ENCODE peak calls at places on chromosomes 1 and 21, in ten cellular contexts. One of them, this sample, is unnamed.

GRCh38 chr1:246814890-246815289 is 90.7 kb downstream of the SCCPDH start:
- DNase-seq in AG08396: no peak
- DNase-seq in fibroblast of pulmonary artery: no peak
- DNase-seq in nephron progenitor cell: no peak
- DNase-seq in caudate nucleus: no peak
- DNase-seq in M059J: no peak
- DNase-seq in central memory CD4-positive, alpha-beta T cell: no peak
- DNase-seq in uterus: no peak
- DNase-seq in NCI-H510A treated with DMSO at 0.1 percent for 48 hours: no peak
- DNase-seq in effector memory CD8-positive, alpha-beta T cell: no peak
- DNase-seq in this sample: no peak

GRCh38 chr21:42841156-42841915 is 38.0 kb downstream of the WDR4 start:
- DNase-seq in AG08396: no peak
- DNase-seq in fibroblast of pulmonary artery: no peak
- DNase-seq in nephron progenitor cell: no peak
- DNase-seq in caudate nucleus: no peak
- DNase-seq in M059J: no peak
- DNase-seq in central memory CD4-positive, alpha-beta T cell: no peak
- DNase-seq in uterus: no peak
- DNase-seq in NCI-H510A treated with DMSO at 0.1 percent for 48 hours: no peak
- DNase-seq in effector memory CD8-positive, alpha-beta T cell: no peak
- DNase-seq in this sample: no peak

GRCh38 chr1:204941415-204942338 is 71.0 kb downstream of the NFASC start:
- DNase-seq in AG08396: peak
- DNase-seq in fibroblast of pulmonary artery: peak
- DNase-seq in nephron progenitor cell: peak
- DNase-seq in caudate nucleus: peak
- DNase-seq in M059J: peak
- DNase-seq in central memory CD4-positive, alpha-beta T cell: no peak
- DNase-seq in uterus: peak
- DNase-seq in NCI-H510A treated with DMSO at 0.1 percent for 48 hours: peak
- DNase-seq in effector memory CD8-positive, alpha-beta T cell: peak
- DNase-seq in this sample: peak

GRCh38 chr21:44574457-44575306 is 1.2 kb downstream of the KRTAP10-4 start:
- DNase-seq in AG08396: no peak
- DNase-seq in fibroblast of pulmonary artery: no peak
- DNase-seq in nephron progenitor cell: no peak
- DNase-seq in caudate nucleus: no peak
- DNase-seq in M059J: no peak
- DNase-seq in central memory CD4-positive, alpha-beta T cell: no peak
- DNase-seq in uterus: no peak
- DNase-seq in NCI-H510A treated with DMSO at 0.1 percent for 48 hours: no peak
- DNase-seq in effector memory CD8-positive, alpha-beta T cell: no peak
- DNase-seq in this sample: no peak

GRCh38 chr1:23854568-23854967 is 13.5 kb downstream of the FUCA1 start:
- DNase-seq in AG08396: no peak
- DNase-seq in fibroblast of pulmonary artery: peak
- DNase-seq in nephron progenitor cell: no peak
- DNase-seq in caudate nucleus: no peak
- DNase-seq in M059J: no peak
- DNase-seq in central memory CD4-positive, alpha-beta T cell: no peak
- DNase-seq in uterus: no peak
- DNase-seq in NCI-H510A treated with DMSO at 0.1 percent for 48 hours: no peak
- DNase-seq in effector memory CD8-positive, alpha-beta T cell: peak
- DNase-seq in this sample: no peak

GRCh38 chr1:100053119-100053518 is 79.6 kb downstream of the SASS6 start:
- DNase-seq in AG08396: no peak
- DNase-seq in fibroblast of pulmonary artery: no peak
- DNase-seq in nephron progenitor cell: no peak
- DNase-seq in caudate nucleus: no peak
- DNase-seq in M059J: no peak
- DNase-seq in central memory CD4-positive, alpha-beta T cell: no peak
- DNase-seq in uterus: no peak
- DNase-seq in NCI-H510A treated with DMSO at 0.1 percent for 48 hours: no peak
- DNase-seq in effector memory CD8-positive, alpha-beta T cell: no peak
- DNase-seq in this sample: no peak

GRCh38 chr1:81109038-81109437 is 691.7 kb upstream of the ADGRL2 start:
- DNase-seq in AG08396: no peak
- DNase-seq in fibroblast of pulmonary artery: no peak
- DNase-seq in nephron progenitor cell: no peak
- DNase-seq in caudate nucleus: no peak
- DNase-seq in M059J: no peak
- DNase-seq in central memory CD4-positive, alpha-beta T cell: no peak
- DNase-seq in uterus: no peak
- DNase-seq in NCI-H510A treated with DMSO at 0.1 percent for 48 hours: no peak
- DNase-seq in effector memory CD8-positive, alpha-beta T cell: no peak
- DNase-seq in this sample: no peak

GRCh38 chr1:54118704-54119103 is 34.1 kb downstream of the CDCP2 start:
- DNase-seq in AG08396: peak
- DNase-seq in fibroblast of pulmonary artery: peak
- DNase-seq in nephron progenitor cell: no peak
- DNase-seq in caudate nucleus: no peak
- DNase-seq in M059J: peak
- DNase-seq in central memory CD4-positive, alpha-beta T cell: no peak
- DNase-seq in uterus: no peak
- DNase-seq in NCI-H510A treated with DMSO at 0.1 percent for 48 hours: no peak
- DNase-seq in effector memory CD8-positive, alpha-beta T cell: no peak
- DNase-seq in this sample: no peak

GRCh38 chr1:2124446-2125198 is 70.0 kb downstream of the FAAP20 start:
- DNase-seq in AG08396: no peak
- DNase-seq in fibroblast of pulmonary artery: no peak
- DNase-seq in nephron progenitor cell: no peak
- DNase-seq in caudate nucleus: no peak
- DNase-seq in M059J: no peak
- DNase-seq in central memory CD4-positive, alpha-beta T cell: no peak
- DNase-seq in uterus: no peak
- DNase-seq in NCI-H510A treated with DMSO at 0.1 percent for 48 hours: no peak
- DNase-seq in effector memory CD8-positive, alpha-beta T cell: no peak
- DNase-seq in this sample: no peak

GRCh38 chr1:172070055-172070454 is 228.8 kb downstream of the DNM3 start:
- DNase-seq in AG08396: no peak
- DNase-seq in fibroblast of pulmonary artery: no peak
- DNase-seq in nephron progenitor cell: no peak
- DNase-seq in caudate nucleus: no peak
- DNase-seq in M059J: no peak
- DNase-seq in central memory CD4-positive, alpha-beta T cell: no peak
- DNase-seq in uterus: no peak
- DNase-seq in NCI-H510A treated with DMSO at 0.1 percent for 48 hours: no peak
- DNase-seq in effector memory CD8-positive, alpha-beta T cell: no peak
- DNase-seq in this sample: no peak

GRCh38 chr1:48182441-48182840 is 40.1 kb upstream of the SLC5A9 start:
- DNase-seq in AG08396: no peak
- DNase-seq in fibroblast of pulmonary artery: no peak
- DNase-seq in nephron progenitor cell: peak
- DNase-seq in caudate nucleus: no peak
- DNase-seq in M059J: no peak
- DNase-seq in central memory CD4-positive, alpha-beta T cell: no peak
- DNase-seq in uterus: no peak
- DNase-seq in NCI-H510A treated with DMSO at 0.1 percent for 48 hours: peak
- DNase-seq in effector memory CD8-positive, alpha-beta T cell: no peak
- DNase-seq in this sample: no peak

GRCh38 chr1:18882511-18882910 is 19.8 kb downstream of the ALDH4A1 start:
- DNase-seq in AG08396: peak
- DNase-seq in fibroblast of pulmonary artery: peak
- DNase-seq in nephron progenitor cell: no peak
- DNase-seq in caudate nucleus: no peak
- DNase-seq in M059J: no peak
- DNase-seq in central memory CD4-positive, alpha-beta T cell: no peak
- DNase-seq in uterus: no peak
- DNase-seq in NCI-H510A treated with DMSO at 0.1 percent for 48 hours: no peak
- DNase-seq in effector memory CD8-positive, alpha-beta T cell: no peak
- DNase-seq in this sample: no peak

GRCh38 chr1:59044535-59045121 is 252.3 kb upstream of the FGGY start:
- DNase-seq in AG08396: no peak
- DNase-seq in fibroblast of pulmonary artery: no peak
- DNase-seq in nephron progenitor cell: no peak
- DNase-seq in caudate nucleus: no peak
- DNase-seq in M059J: peak
- DNase-seq in central memory CD4-positive, alpha-beta T cell: peak
- DNase-seq in uterus: no peak
- DNase-seq in NCI-H510A treated with DMSO at 0.1 percent for 48 hours: no peak
- DNase-seq in effector memory CD8-positive, alpha-beta T cell: no peak
- DNase-seq in this sample: peak

GRCh38 chr1:64601207-64601606 is 131.3 kb downstream of the CACHD1 start:
- DNase-seq in AG08396: no peak
- DNase-seq in fibroblast of pulmonary artery: no peak
- DNase-seq in nephron progenitor cell: no peak
- DNase-seq in caudate nucleus: no peak
- DNase-seq in M059J: no peak
- DNase-seq in central memory CD4-positive, alpha-beta T cell: no peak
- DNase-seq in uterus: no peak
- DNase-seq in NCI-H510A treated with DMSO at 0.1 percent for 48 hours: no peak
- DNase-seq in effector memory CD8-positive, alpha-beta T cell: no peak
- DNase-seq in this sample: no peak

GRCh38 chr1:165595561-165595960 is 35.5 kb upstream of the MGST3 start:
- DNase-seq in AG08396: no peak
- DNase-seq in fibroblast of pulmonary artery: peak
- DNase-seq in nephron progenitor cell: no peak
- DNase-seq in caudate nucleus: no peak
- DNase-seq in M059J: peak
- DNase-seq in central memory CD4-positive, alpha-beta T cell: no peak
- DNase-seq in uterus: no peak
- DNase-seq in NCI-H510A treated with DMSO at 0.1 percent for 48 hours: no peak
- DNase-seq in effector memory CD8-positive, alpha-beta T cell: no peak
- DNase-seq in this sample: no peak

GRCh38 chr1:4422496-4423289 is 231.7 kb upstream of the AJAP1 start:
- DNase-seq in AG08396: no peak
- DNase-seq in fibroblast of pulmonary artery: no peak
- DNase-seq in nephron progenitor cell: no peak
- DNase-seq in caudate nucleus: no peak
- DNase-seq in M059J: no peak
- DNase-seq in central memory CD4-positive, alpha-beta T cell: no peak
- DNase-seq in uterus: no peak
- DNase-seq in NCI-H510A treated with DMSO at 0.1 percent for 48 hours: no peak
- DNase-seq in effector memory CD8-positive, alpha-beta T cell: no peak
- DNase-seq in this sample: no peak

GRCh38 chr21:31909772-31910470 is 37.1 kb downstream of the HUNK start:
- DNase-seq in AG08396: no peak
- DNase-seq in fibroblast of pulmonary artery: no peak
- DNase-seq in nephron progenitor cell: no peak
- DNase-seq in caudate nucleus: no peak
- DNase-seq in M059J: no peak
- DNase-seq in central memory CD4-positive, alpha-beta T cell: no peak
- DNase-seq in uterus: no peak
- DNase-seq in NCI-H510A treated with DMSO at 0.1 percent for 48 hours: no peak
- DNase-seq in effector memory CD8-positive, alpha-beta T cell: no peak
- DNase-seq in this sample: no peak

GRCh38 chr1:83882906-83883305 is 116.0 kb downstream of the TTLL7 start:
- DNase-seq in AG08396: peak
- DNase-seq in fibroblast of pulmonary artery: peak
- DNase-seq in nephron progenitor cell: peak
- DNase-seq in caudate nucleus: no peak
- DNase-seq in M059J: peak
- DNase-seq in central memory CD4-positive, alpha-beta T cell: no peak
- DNase-seq in uterus: no peak
- DNase-seq in NCI-H510A treated with DMSO at 0.1 percent for 48 hours: no peak
- DNase-seq in effector memory CD8-positive, alpha-beta T cell: no peak
- DNase-seq in this sample: no peak

GRCh38 chr1:229950908-229951307 is 116.1 kb upstream of the GALNT2 start:
- DNase-seq in AG08396: no peak
- DNase-seq in fibroblast of pulmonary artery: no peak
- DNase-seq in nephron progenitor cell: no peak
- DNase-seq in caudate nucleus: no peak
- DNase-seq in M059J: peak
- DNase-seq in central memory CD4-positive, alpha-beta T cell: no peak
- DNase-seq in uterus: no peak
- DNase-seq in NCI-H510A treated with DMSO at 0.1 percent for 48 hours: no peak
- DNase-seq in effector memory CD8-positive, alpha-beta T cell: no peak
- DNase-seq in this sample: no peak

GRCh38 chr1:21355956-21356355 is 65.7 kb upstream of the ECE1 start:
- DNase-seq in AG08396: no peak
- DNase-seq in fibroblast of pulmonary artery: no peak
- DNase-seq in nephron progenitor cell: no peak
- DNase-seq in caudate nucleus: no peak
- DNase-seq in M059J: no peak
- DNase-seq in central memory CD4-positive, alpha-beta T cell: no peak
- DNase-seq in uterus: no peak
- DNase-seq in NCI-H510A treated with DMSO at 0.1 percent for 48 hours: no peak
- DNase-seq in effector memory CD8-positive, alpha-beta T cell: no peak
- DNase-seq in this sample: no peak

GRCh38 chr1:51926171-51926812 is 47.8 kb upstream of the NRDC start:
- DNase-seq in AG08396: no peak
- DNase-seq in fibroblast of pulmonary artery: peak
- DNase-seq in nephron progenitor cell: no peak
- DNase-seq in caudate nucleus: no peak
- DNase-seq in M059J: peak
- DNase-seq in central memory CD4-positive, alpha-beta T cell: no peak
- DNase-seq in uterus: no peak
- DNase-seq in NCI-H510A treated with DMSO at 0.1 percent for 48 hours: no peak
- DNase-seq in effector memory CD8-positive, alpha-beta T cell: no peak
- DNase-seq in this sample: no peak